ENCODE peak calls at places on chromosome 7, in six cellular contexts. One of them, this sample, is unnamed. For H3K4me1, the result is how much of the 10 kb centered on the place peaks cover.

GRCh38 chr7:37590824-37591223 is 92.7 kb upstream of the GPR141 start:
- DNase-seq in stomach: no peak
- DNase-seq in IMR-90: no peak
- DNase-seq in A549: no peak
- DNase-seq in suprapubic skin: no peak
- DNase-seq in esophagus squamous epithelium: no peak
- DNase-seq in this sample: no peak

GRCh38 chr7:131123991-131124629 is 203.6 kb upstream of the MKLN1 start:
- DNase-seq in stomach: peak
- DNase-seq in IMR-90: no peak
- DNase-seq in A549: no peak
- DNase-seq in suprapubic skin: no peak
- DNase-seq in esophagus squamous epithelium: no peak
- DNase-seq in this sample: no peak

GRCh38 chr7:129298268-129298893 is 73.6 kb downstream of the AHCYL2 start:
- DNase-seq in stomach: peak
- DNase-seq in IMR-90: peak
- DNase-seq in A549: peak
- DNase-seq in suprapubic skin: no peak
- DNase-seq in esophagus squamous epithelium: no peak
- DNase-seq in this sample: peak

GRCh38 chr7:138245682-138246081 is 169.4 kb downstream of the AKR1D1 start:
- DNase-seq in stomach: no peak
- DNase-seq in IMR-90: no peak
- DNase-seq in A549: no peak
- DNase-seq in suprapubic skin: no peak
- DNase-seq in esophagus squamous epithelium: no peak
- DNase-seq in this sample: no peak

GRCh38 chr7:21946228-21946709 is 570 bp upstream of the CDCA7L start:
- DNase-seq in stomach: no peak
- DNase-seq in IMR-90: no peak
- DNase-seq in A549: no peak
- DNase-seq in suprapubic skin: peak
- DNase-seq in esophagus squamous epithelium: no peak
- DNase-seq in this sample: no peak

GRCh38 chr7:157613575-157614322 is 276.9 kb downstream of the DNAJB6 start:
- DNase-seq in stomach: no peak
- DNase-seq in IMR-90: no peak
- DNase-seq in A549: no peak
- DNase-seq in suprapubic skin: no peak
- DNase-seq in esophagus squamous epithelium: no peak
- DNase-seq in this sample: no peak

GRCh38 chr7:94656658-94656924 is 658 bp upstream of the SGCE start:
- DNase-seq in stomach: no peak
- DNase-seq in IMR-90: no peak
- DNase-seq in A549: no peak
- DNase-seq in suprapubic skin: no peak
- DNase-seq in esophagus squamous epithelium: no peak
- DNase-seq in this sample: no peak

GRCh38 chr7:100582041-100582579 is 3.8 kb downstream of the LRCH4 start:
- DNase-seq in stomach: peak
- DNase-seq in IMR-90: no peak
- DNase-seq in A549: no peak
- DNase-seq in suprapubic skin: no peak
- DNase-seq in esophagus squamous epithelium: no peak
- DNase-seq in this sample: no peak

GRCh38 chr7:55094122-55094690 is 75.4 kb downstream of the EGFR start:
- DNase-seq in stomach: no peak
- DNase-seq in IMR-90: no peak
- DNase-seq in A549: no peak
- DNase-seq in suprapubic skin: no peak
- DNase-seq in esophagus squamous epithelium: no peak
- DNase-seq in this sample: no peak

GRCh38 chr7:100888988-100889760 is at the start of gene UFSP1:
- DNase-seq in stomach: no peak
- DNase-seq in IMR-90: no peak
- DNase-seq in A549: no peak
- DNase-seq in suprapubic skin: peak
- DNase-seq in esophagus squamous epithelium: no peak
- DNase-seq in this sample: no peak

GRCh38 chr7:69739182-69739581 is 140.9 kb downstream of the AUTS2 start:
- DNase-seq in stomach: no peak
- DNase-seq in IMR-90: no peak
- DNase-seq in A549: no peak
- DNase-seq in suprapubic skin: no peak
- DNase-seq in esophagus squamous epithelium: no peak
- DNase-seq in this sample: no peak

GRCh38 chr7:128954830-128955797 is 17.4 kb downstream of the IRF5 start:
- DNase-seq in stomach: no peak
- DNase-seq in IMR-90: peak
- DNase-seq in A549: no peak
- DNase-seq in suprapubic skin: no peak
- DNase-seq in esophagus squamous epithelium: no peak
- DNase-seq in this sample: no peak

GRCh38 chr7:94908204-94909022 is 1.0 kb downstream of the PPP1R9A start:
- DNase-seq in stomach: peak
- DNase-seq in IMR-90: no peak
- DNase-seq in A549: peak
- DNase-seq in suprapubic skin: peak
- DNase-seq in esophagus squamous epithelium: no peak
- DNase-seq in this sample: no peak

GRCh38 chr7:50591480-50592438 is 26.6 kb upstream of the DDC start:
- DNase-seq in stomach: no peak
- DNase-seq in IMR-90: no peak
- DNase-seq in A549: no peak
- DNase-seq in suprapubic skin: no peak
- DNase-seq in esophagus squamous epithelium: no peak
- DNase-seq in this sample: no peak

GRCh38 chr7:138980575-138981285 is 459 bp downstream of the KIAA1549 start:
- DNase-seq in stomach: no peak
- DNase-seq in IMR-90: no peak
- DNase-seq in A549: no peak
- DNase-seq in suprapubic skin: no peak
- DNase-seq in esophagus squamous epithelium: no peak
- DNase-seq in this sample: no peak

GRCh38 chr7:81822811-81823210 is 53.0 kb upstream of the HGF start:
- DNase-seq in stomach: no peak
- DNase-seq in IMR-90: no peak
- DNase-seq in A549: no peak
- DNase-seq in suprapubic skin: no peak
- DNase-seq in esophagus squamous epithelium: no peak
- DNase-seq in this sample: no peak

GRCh38 chr7:112071856-112072255 is 134.3 kb downstream of the DOCK4 start:
- DNase-seq in stomach: no peak
- DNase-seq in IMR-90: peak
- DNase-seq in A549: no peak
- DNase-seq in suprapubic skin: no peak
- DNase-seq in esophagus squamous epithelium: no peak
- DNase-seq in this sample: no peak

GRCh38 chr7:77308792-77309191 is 107.4 kb downstream of the GSAP start:
- DNase-seq in stomach: no peak
- DNase-seq in IMR-90: no peak
- DNase-seq in A549: no peak
- DNase-seq in suprapubic skin: no peak
- DNase-seq in esophagus squamous epithelium: no peak
- DNase-seq in this sample: no peak

GRCh38 chr7:51543801-51544553 is 227.4 kb upstream of the COBL start:
- DNase-seq in stomach: no peak
- DNase-seq in IMR-90: no peak
- DNase-seq in A549: no peak
- DNase-seq in suprapubic skin: no peak
- DNase-seq in esophagus squamous epithelium: no peak
- DNase-seq in this sample: no peak

GRCh38 chr7:143914938-143915337 is 13.0 kb upstream of the TCAF1 start:
- DNase-seq in stomach: no peak
- DNase-seq in IMR-90: no peak
- DNase-seq in A549: no peak
- DNase-seq in suprapubic skin: no peak
- DNase-seq in esophagus squamous epithelium: no peak
- DNase-seq in this sample: no peak

GRCh38 chr7:4052126-4052525 is 630.0 kb upstream of the FOXK1 start:
- DNase-seq in stomach: no peak
- DNase-seq in IMR-90: no peak
- DNase-seq in A549: no peak
- DNase-seq in suprapubic skin: no peak
- DNase-seq in esophagus squamous epithelium: no peak
- DNase-seq in this sample: no peak

GRCh38 chr7:17041324-17041723 is 159.5 kb upstream of the AGR3 start:
- DNase-seq in stomach: no peak
- DNase-seq in IMR-90: peak
- DNase-seq in A549: no peak
- DNase-seq in suprapubic skin: no peak
- DNase-seq in esophagus squamous epithelium: no peak
- DNase-seq in this sample: no peak

GRCh38 chr7:73329861-73330581 is 2.1 kb downstream of the FKBP6 start:
- DNase-seq in stomach: no peak
- DNase-seq in IMR-90: peak
- DNase-seq in A549: no peak
- DNase-seq in suprapubic skin: no peak
- DNase-seq in esophagus squamous epithelium: no peak
- DNase-seq in this sample: no peak

GRCh38 chr7:40697653-40698052 is 562.8 kb downstream of the SUGCT start:
- DNase-seq in stomach: no peak
- DNase-seq in IMR-90: no peak
- DNase-seq in A549: no peak
- DNase-seq in suprapubic skin: no peak
- DNase-seq in esophagus squamous epithelium: no peak
- DNase-seq in this sample: no peak

GRCh38 chr7:137443616-137444015 is 100.1 kb upstream of the PTN start:
- DNase-seq in stomach: no peak
- DNase-seq in IMR-90: peak
- DNase-seq in A549: no peak
- DNase-seq in suprapubic skin: no peak
- DNase-seq in esophagus squamous epithelium: no peak
- DNase-seq in this sample: no peak

GRCh38 chr7:104772405-104772821 is 241.6 kb upstream of the KMT2E start:
- DNase-seq in stomach: no peak
- DNase-seq in IMR-90: no peak
- DNase-seq in A549: no peak
- DNase-seq in suprapubic skin: no peak
- DNase-seq in esophagus squamous epithelium: no peak
- DNase-seq in this sample: no peak

GRCh38 chr7:22348379-22348778 is 8.6 kb downstream of the RAPGEF5 start:
- DNase-seq in stomach: no peak
- DNase-seq in IMR-90: no peak
- DNase-seq in A549: no peak
- DNase-seq in suprapubic skin: no peak
- DNase-seq in esophagus squamous epithelium: no peak
- DNase-seq in this sample: no peak

GRCh38 chr7:80659120-80660055 is 20.9 kb downstream of the CD36 start:
- DNase-seq in stomach: no peak
- DNase-seq in IMR-90: peak
- DNase-seq in A549: peak
- DNase-seq in suprapubic skin: no peak
- DNase-seq in esophagus squamous epithelium: no peak
- DNase-seq in this sample: no peak
- TF ChIP-seq POLR2A in stomach: no peak
- TF ChIP-seq POLR2A in IMR-90: no peak
- TF ChIP-seq POLR2A in A549: no peak
- TF ChIP-seq POLR2A in suprapubic skin: no peak
- TF ChIP-seq POLR2A in esophagus squamous epithelium: no peak
- TF ChIP-seq POLR2A in this sample: no peak

GRCh38 chr7:44541028-44541869 is at the start of gene NPC1L1:
- DNase-seq in stomach: no peak
- DNase-seq in IMR-90: no peak
- DNase-seq in A549: no peak
- DNase-seq in suprapubic skin: no peak
- DNase-seq in esophagus squamous epithelium: no peak
- DNase-seq in this sample: no peak
- H3K4me3 ChIP-seq in stomach: no peak
- H3K4me3 ChIP-seq in IMR-90: no peak
- H3K4me3 ChIP-seq in A549: no peak
- H3K4me3 ChIP-seq in suprapubic skin: no peak
- H3K4me3 ChIP-seq in esophagus squamous epithelium: no peak
- H3K4me3 ChIP-seq in this sample: no peak

DNA sequence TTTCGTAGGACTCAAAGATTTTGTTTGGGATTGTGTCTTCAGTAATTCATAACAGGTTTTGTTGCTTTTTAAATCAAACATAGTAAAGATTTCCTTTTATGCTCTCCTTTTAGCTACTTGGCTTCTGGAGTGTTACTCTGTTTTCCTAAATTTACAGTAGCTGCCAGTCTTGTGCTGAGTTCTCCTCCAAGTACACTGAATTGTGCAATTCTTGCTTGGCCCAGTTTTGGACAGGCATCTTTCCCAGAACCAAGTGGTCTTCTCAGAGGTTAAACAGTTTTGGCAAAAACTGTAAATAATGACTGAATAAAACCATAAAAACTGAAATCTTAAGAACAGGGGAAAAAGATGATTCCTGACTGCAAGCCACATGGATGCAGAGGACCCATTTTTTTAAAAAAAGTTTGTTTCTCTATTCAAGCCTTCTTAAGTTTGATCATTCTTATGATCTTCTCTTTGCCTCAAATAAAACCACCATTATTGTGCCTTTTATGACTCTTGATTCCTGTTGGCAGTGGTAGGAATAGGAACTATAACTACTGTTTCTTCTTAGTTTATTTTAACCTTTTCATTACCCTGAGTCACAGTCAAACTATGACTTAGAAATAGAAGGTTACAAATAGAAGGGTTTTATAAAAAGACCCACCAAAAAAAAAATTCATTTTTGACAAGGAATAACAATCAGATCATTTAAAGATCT is 88.0 kb downstream of the MDFIC start:
- DNase-seq in stomach: no peak
- DNase-seq in IMR-90: peak
- DNase-seq in A549: no peak
- DNase-seq in suprapubic skin: peak
- DNase-seq in esophagus squamous epithelium: no peak
- DNase-seq in this sample: peak
- H3K4me1 ChIP-seq in stomach: under half
- H3K4me1 ChIP-seq in IMR-90: under half
- H3K4me1 ChIP-seq in A549: under half
- H3K4me1 ChIP-seq in suprapubic skin: under half
- H3K4me1 ChIP-seq in esophagus squamous epithelium: under half
- H3K4me1 ChIP-seq in this sample: under half

GRCh38 chr7:992742-993607 is 10.0 kb downstream of the CYP2W1 start:
- DNase-seq in stomach: peak
- DNase-seq in IMR-90: peak
- DNase-seq in A549: peak
- DNase-seq in suprapubic skin: peak
- DNase-seq in esophagus squamous epithelium: peak
- DNase-seq in this sample: peak
- TF ChIP-seq POLR2A in stomach: no peak
- TF ChIP-seq POLR2A in IMR-90: peak
- TF ChIP-seq POLR2A in A549: no peak
- TF ChIP-seq POLR2A in suprapubic skin: no peak
- TF ChIP-seq POLR2A in esophagus squamous epithelium: no peak
- TF ChIP-seq POLR2A in this sample: no peak